ENCODE peak calls at places on chromosome 17, in ten cellular contexts. J, X, L, A, T, Q, P, I, M and R are unnamed samples.

GRCh38 chr17:47807421-47807820 is 14.2 kb downstream of the OSBPL7 start:
- DNase-seq in M (no peak), X (no peak), J (no peak), A (no peak), P (no peak), Q (no peak), T (no peak), I (no peak), L (no peak), R (no peak)

GRCh38 chr17:37220609-37220953 is 155.2 kb upstream of the C17orf78 start:
- DNase-seq in T (peak; percentile 46), J (peak; percentile 9), I (no peak), X (peak; percentile 28), A (peak; percentile 61), P (no peak), L (no peak), Q (no peak), M (peak; percentile 2), R (no peak)

GRCh38 chr17:71234349-71234748 is 886.5 kb upstream of the SOX9 start:
- DNase-seq in X (no peak), M (no peak), J (no peak), I (no peak), L (no peak), T (no peak), P (no peak), Q (no peak), A (no peak), R (no peak)

GRCh38 chr17:5019475-5019956 is 15.7 kb downstream of the SLC52A1 start:
- DNase-seq in J (no peak), X (peak; percentile 60), L (no peak), P (no peak), Q (no peak), I (no peak), M (no peak), T (no peak), A (no peak), R (no peak)

GRCh38 chr17:82940226-82941020 is 100.6 kb upstream of the ZNF750 start:
- DNase-seq in Q (peak; percentile 38), L (no peak), P (no peak), X (no peak), A (no peak), M (no peak), J (no peak), I (no peak), T (no peak), R (no peak)

GRCh38 chr17:40611840-40612509 is 35.6 kb downstream of the SMARCE1 start:
- DNase-seq in J (no peak), A (no peak), P (no peak), X (no peak), T (no peak), M (no peak), Q (no peak), I (no peak), L (no peak), R (no peak)

GRCh38 chr17:57552114-57552601 is 192.9 kb downstream of the CCDC182 start:
- DNase-seq in Q (no peak), M (no peak), L (no peak), X (peak; percentile 73), T (peak; percentile 34), A (no peak), I (no peak), J (peak; percentile 39), P (no peak), R (no peak)

GRCh38 chr17:49401971-49402491 is 12.7 kb downstream of the PHB1 start:
- DNase-seq in L (no peak), J (no peak), T (no peak), A (no peak), I (no peak), Q (no peak), P (no peak), X (no peak), M (no peak), R (no peak)

GRCh38 chr17:14316131-14316854 is 15.4 kb downstream of the HS3ST3B1 start:
- DNase-seq in J (no peak), P (no peak), L (no peak), A (no peak), I (no peak), T (peak; percentile 74), M (no peak), X (no peak), Q (no peak), R (no peak)

GRCh38 chr17:80425835-80426426 is 11.0 kb downstream of the ENDOV start:
- DNase-seq in L (no peak), I (no peak), X (no peak), T (no peak), J (no peak), Q (no peak), P (no peak), M (no peak), A (no peak), R (no peak)

GRCh38 chr17:57723427-57724037 is 21.6 kb downstream of the CCDC182 start:
- DNase-seq in M (no peak), X (no peak), J (no peak), P (no peak), L (no peak), A (no peak), Q (no peak), T (no peak), I (no peak), R (no peak)

GRCh38 chr17:38917259-38917658 is 8.2 kb upstream of the LASP1NB start:
- DNase-seq in P (no peak), M (no peak), L (no peak), J (no peak), Q (no peak), X (no peak), I (no peak), T (no peak), A (peak; percentile 21), R (no peak)
- TF ChIP-seq CTCF in P (no peak), M (peak; percentile 13), L (no peak), J (no peak), Q (no peak), X (no peak), I (no peak), T (no peak), A (no peak), R (no peak)

GRCh38 chr17:42192189-42193126 is 1.8 kb downstream of the GHDC start:
- DNase-seq in L (no peak), J (no peak), A (no peak), I (no peak), Q (no peak), T (no peak), P (no peak), X (no peak), M (no peak), R (no peak)
- TF ChIP-seq CTCF in L (no peak), J (no peak), A (no peak), I (no peak), Q (no peak), T (no peak), P (no peak), X (no peak), M (no peak), R (no peak)

GRCh38 chr17:20999841-21000532 is 42.8 kb downstream of the USP22 start:
- DNase-seq in I (no peak), Q (no peak), T (no peak), X (no peak), J (no peak), M (no peak), L (no peak), P (no peak), A (peak; percentile 52), R (no peak)
- TF ChIP-seq CTCF in I (no peak), Q (no peak), T (no peak), X (no peak), J (no peak), M (no peak), L (no peak), P (no peak), A (no peak), R (no peak)

GRCh38 chr17:17039911-17040310 is 2.3 kb upstream of the MPRIP start:
- DNase-seq in P (no peak), M (no peak), I (no peak), A (no peak), L (no peak), J (no peak), Q (no peak), X (no peak), T (no peak), R (no peak)
- TF ChIP-seq CTCF in P (no peak), M (no peak), I (no peak), A (no peak), L (no peak), J (no peak), Q (no peak), X (no peak), T (no peak), R (no peak)

DNA sequence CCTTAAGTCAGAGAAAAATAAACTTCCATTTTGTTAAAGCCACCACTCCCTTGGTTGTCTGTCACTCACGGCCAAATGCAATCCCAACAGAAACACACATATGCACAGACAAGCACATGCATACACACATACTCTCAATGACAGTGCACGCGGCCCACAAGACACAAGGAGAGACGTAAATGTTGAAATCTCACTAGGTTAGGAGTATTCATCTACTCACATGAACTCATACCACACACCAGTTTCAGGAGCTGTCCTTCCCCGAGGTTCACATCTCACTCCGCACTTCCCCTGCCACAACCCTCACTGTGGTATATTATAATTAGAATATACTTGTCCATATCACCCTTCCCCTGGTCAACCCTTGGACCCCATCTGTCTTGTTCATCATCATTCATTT is 30.5 kb upstream of the CRYBA1 start:
- DNase-seq in M (no peak), L (no peak), J (no peak), X (no peak), Q (no peak), T (no peak), A (no peak), P (no peak), I (no peak), R (no peak)
- TF ChIP-seq CTCF in M (no peak), L (no peak), J (no peak), X (no peak), Q (no peak), T (no peak), A (no peak), P (no peak), I (no peak), R (no peak)